ENCODE peak calls at places on chromosomes 2 and 18, in five cellular contexts. G is mesenchymal stem cell, Q is DND-41, D is H1, S is IMR-90. U is an unnamed sample.

GRCh38 chr2:172672999-172673726 is 62.5 kb upstream of the RAPGEF4 start:
- DNase-seq in G (no peak), Q (no peak), D (no peak), S (no peak), U (no peak)

GRCh38 chr2:54336136-54336976 is 80.3 kb upstream of the TSPYL6 start:
- DNase-seq in G (peak; percentile 94), Q (no peak), D (no peak), S (peak; percentile 92), U (no peak)

GRCh38 chr2:43038034-43038719 is 188.2 kb downstream of the ZFP36L2 start:
- DNase-seq in G (peak; percentile 46), Q (no peak), D (no peak), S (peak; percentile 35), U (no peak)

GRCh38 chr2:1282552-1282951 is 130.7 kb upstream of the TPO start:
- DNase-seq in G (no peak), Q (no peak), D (no peak), S (no peak), U (no peak)

GRCh38 chr2:64779117-64779690 is 125.5 kb upstream of the SERTAD2 start:
- DNase-seq in G (peak; percentile 22), Q (no peak), D (no peak), S (peak; percentile 90), U (no peak)

GRCh38 chr2:8939486-8940114 is 63.9 kb downstream of the MBOAT2 start:
- DNase-seq in G (no peak), Q (no peak), D (no peak), S (no peak), U (no peak)

GRCh38 chr2:9331704-9332103 is 91.6 kb downstream of the ITGB1BP1 start:
- DNase-seq in G (peak; percentile 46), Q (no peak), D (no peak), S (peak; percentile 66), U (no peak)

GRCh38 chr2:30201990-30202389 is 29.3 kb upstream of the LBH start:
- DNase-seq in G (no peak), Q (no peak), D (no peak), S (peak; percentile 22), U (no peak)

GRCh38 chr2:220209093-220209492 is 581.7 kb downstream of the SLC4A3 start:
- DNase-seq in G (no peak), Q (no peak), D (no peak), S (no peak), U (no peak)

GRCh38 chr2:204027105-204027504 is 90.5 kb downstream of the ICOS start:
- DNase-seq in G (no peak), Q (peak; percentile 72), D (no peak), S (peak; percentile 13), U (peak; percentile 81)

GRCh38 chr2:202410092-202410491 is 34.0 kb downstream of the BMPR2 start:
- DNase-seq in G (no peak), Q (no peak), D (no peak), S (no peak), U (no peak)

GRCh38 chr2:11393711-11394236 is 49.3 kb upstream of the ROCK2 start:
- DNase-seq in G (no peak), Q (no peak), D (no peak), S (peak; percentile 67), U (no peak)

GRCh38 chr2:121723316-121723715 is 13.4 kb downstream of the NIFK start:
- DNase-seq in G (no peak), Q (no peak), D (no peak), S (no peak), U (no peak)

GRCh38 chr2:40315684-40316083 is 136.2 kb downstream of the SLC8A1 start:
- DNase-seq in G (no peak), Q (no peak), D (no peak), S (peak; percentile 71), U (no peak)

GRCh38 chr2:128635361-128635900 is 316.8 kb upstream of the HS6ST1 start:
- DNase-seq in G (no peak), Q (peak; percentile 12), D (peak; percentile 41), S (no peak), U (no peak)

GRCh38 chr18:21459706-21460286 is 140.7 kb downstream of the ESCO1 start:
- DNase-seq in G (no peak), Q (no peak), D (no peak), S (no peak), U (no peak)

GRCh38 chr18:55422456-55423185 is 165.4 kb downstream of the TCF4 start:
- DNase-seq in G (no peak), Q (no peak), D (no peak), S (peak; percentile 53), U (peak; percentile 67)

GRCh38 chr2:206981739-206982336 is 42.5 kb downstream of the CPO start:
- DNase-seq in G (peak; percentile 79), Q (peak; percentile 38), D (peak; percentile 78), S (peak; percentile 76), U (no peak)

GRCh38 chr2:127158614-127159290 is 51.8 kb upstream of the BIN1 start:
- DNase-seq in G (no peak), Q (no peak), D (no peak), S (no peak), U (peak; percentile 12)

GRCh38 chr18:45175505-45175904 is 439.8 kb upstream of the SLC14A2 start:
- DNase-seq in G (no peak), Q (no peak), D (no peak), S (no peak), U (no peak)

GRCh38 chr2:148044322-148044721 is 23.4 kb downstream of the MBD5 start:
- DNase-seq in G (no peak), Q (no peak), D (no peak), S (no peak), U (no peak)

GRCh38 chr18:76528477-76529432 is 33.7 kb upstream of the ZNF516 start:
- DNase-seq in G (peak; percentile 76), Q (no peak), D (no peak), S (peak; percentile 83), U (no peak)

GRCh38 chr18:76530391-76530790 is 35.3 kb upstream of the ZNF516 start:
- DNase-seq in G (no peak), Q (no peak), D (no peak), S (no peak), U (no peak)

GRCh38 chr18:76530846-76531245 is 35.8 kb upstream of the ZNF516 start:
- DNase-seq in G (no peak), Q (no peak), D (no peak), S (no peak), U (no peak)

GRCh38 chr18:76532875-76533274 is 37.8 kb upstream of the ZNF516 start:
- DNase-seq in G (no peak), Q (no peak), D (no peak), S (no peak), U (no peak)

GRCh38 chr18:76529433-76529811 is 34.4 kb upstream of the ZNF516 start:
- DNase-seq in G (no peak), Q (no peak), D (no peak), S (no peak), U (no peak)
- H2AFZ ChIP-seq in G (no peak overlapping the region), Q (no peak overlapping the region), D (no peak overlapping the region), S (peak overlapping the region; percentile 94), U (no peak overlapping the region)

DNA sequence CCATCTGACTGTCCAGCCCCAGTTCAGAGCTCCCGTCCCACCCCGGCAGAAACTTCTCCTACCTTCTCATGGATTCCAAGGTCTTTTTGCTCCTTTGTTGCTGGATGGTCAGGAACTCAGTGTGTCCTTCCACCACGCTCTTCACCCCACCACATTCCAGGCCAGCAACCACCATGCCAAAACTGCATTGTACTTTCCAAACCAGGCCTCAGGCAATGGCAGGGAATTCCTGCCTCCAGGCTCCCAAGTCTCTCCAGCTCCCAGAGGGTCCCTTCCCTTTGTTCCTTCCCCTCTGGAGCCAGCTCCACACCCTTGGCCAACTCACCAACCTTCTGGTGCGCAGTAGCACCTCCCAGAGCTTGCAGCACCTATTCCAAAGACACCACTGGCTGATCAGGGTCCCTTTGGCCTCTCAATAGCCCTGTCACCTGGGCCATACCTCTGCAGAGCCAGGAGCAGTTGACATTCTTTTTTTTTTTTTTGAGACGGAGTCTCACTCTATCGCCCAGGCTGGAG is 8.1 kb downstream of the CHMP1B start:
- DNase-seq in G (no peak), Q (no peak), D (peak; percentile 33), S (no peak), U (no peak)
- H3K4me2 ChIP-seq in G (no peak overlapping the region), Q (no peak overlapping the region), D (no peak overlapping the region), S (no peak overlapping the region), U (no peak overlapping the region)

GRCh38 chr2:234291765-234292204 is 205.1 kb downstream of the ARL4C start:
- DNase-seq in G (peak; percentile 79), Q (peak; percentile 83), D (no peak), S (peak; percentile 77), U (no peak)
- H3K4me3 ChIP-seq in G (no peak overlapping the region), Q (no peak overlapping the region), D (no peak overlapping the region), S (no peak overlapping the region), U (peak overlapping the region; percentile 54)

DNA sequence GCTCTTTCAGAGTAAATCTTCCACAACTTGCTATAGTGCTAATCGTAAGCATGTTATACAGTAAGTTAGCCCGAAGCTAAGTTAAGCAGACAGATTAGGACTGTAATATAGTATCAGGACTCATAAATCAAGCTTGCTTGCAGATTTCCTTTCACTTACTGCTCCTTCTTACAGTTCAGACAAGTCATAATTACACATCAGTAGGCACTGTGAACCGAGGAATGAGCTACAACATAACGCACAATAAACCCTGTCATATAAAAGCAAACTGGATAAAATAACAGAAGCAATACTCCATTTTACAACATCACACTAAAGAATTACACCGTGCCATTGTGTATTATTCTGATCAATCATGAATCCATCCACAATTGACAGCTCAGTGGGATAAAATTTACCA is 832.6 kb upstream of the ZEB2 start:
- DNase-seq in G (no peak), Q (no peak), D (no peak), S (no peak), U (no peak)
- H2AFZ ChIP-seq in G (no peak overlapping the region), Q (no peak overlapping the region), D (no peak overlapping the region), S (no peak overlapping the region), U (no peak overlapping the region)

GRCh38 chr18:77181950-77182707 is 49.5 kb upstream of the MBP start:
- DNase-seq in G (no peak), Q (no peak), D (no peak), S (no peak), U (no peak)

GRCh38 chr18:77191241-77191751 is 58.4 kb upstream of the GALR1 start:
- DNase-seq in G (peak; percentile 44), Q (no peak), D (no peak), S (peak; percentile 68), U (no peak)

GRCh38 chr18:77187201-77187600 is 54.6 kb upstream of the MBP start:
- DNase-seq in G (no peak), Q (no peak), D (no peak), S (no peak), U (no peak)
- H3K4me2 ChIP-seq in G (no peak overlapping the region), Q (no peak overlapping the region), D (no peak overlapping the region), S (no peak overlapping the region), U (no peak overlapping the region)

DNA sequence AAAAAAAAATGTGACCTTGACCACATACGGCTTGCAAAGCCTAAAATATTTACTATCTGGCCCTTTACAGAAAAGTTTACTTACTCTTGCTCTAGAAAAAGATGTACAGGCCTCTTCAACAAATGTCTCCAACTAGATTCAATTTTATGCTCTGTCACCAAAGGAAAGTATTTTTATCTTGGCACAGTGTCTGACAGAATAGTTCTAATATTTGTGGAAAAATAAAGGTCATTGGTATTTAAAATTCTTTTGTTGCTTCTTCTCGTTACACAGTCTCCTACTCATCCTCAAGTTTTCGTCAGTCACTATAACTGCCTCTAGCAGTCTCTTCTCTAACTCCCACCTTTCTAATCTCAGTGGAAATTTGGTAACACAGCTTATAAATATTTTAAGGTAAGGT is 1.4 kb downstream of the RBKS start:
- DNase-seq in G (no peak), Q (no peak), D (no peak), S (peak; percentile 28), U (no peak)
- H3K4me3 ChIP-seq in G (no peak overlapping the region), Q (no peak overlapping the region), D (no peak overlapping the region), S (no peak overlapping the region), U (no peak overlapping the region)

GRCh38 chr2:109103286-109103685 is 25.7 kb upstream of the SH3RF3 start:
- DNase-seq in G (no peak), Q (no peak), D (no peak), S (no peak), U (no peak)
- H2AFZ ChIP-seq in G (no peak overlapping the region), Q (no peak overlapping the region), D (no peak overlapping the region), S (no peak overlapping the region), U (no peak overlapping the region)

U was measured in OCI-LY7.